ENCODE peak calls at places on chromosomes 13 and 19, in eight cellular contexts. B, G, N, F, Q, E, X and V are unnamed samples.

GRCh38 chr13:32362574-32362973 is 47.3 kb downstream of the BRCA2 start:
- DNase-seq in B (no peak), G (no peak), N (no peak), F (no peak), Q (no peak), E (no peak), X (no peak), V (no peak)

GRCh38 chr13:91142572-91142971 is 204.9 kb upstream of the MIR17HG start:
- DNase-seq in B (no peak), G (no peak), N (peak), F (no peak), Q (no peak), E (peak), X (no peak), V (peak)

GRCh38 chr13:78601124-78601885 is 2.0 kb downstream of the POU4F1 start:
- DNase-seq in B (peak), G (no peak), N (no peak), F (peak), Q (no peak), E (peak), X (no peak), V (peak)

GRCh38 chr13:49569993-49570689 is 15.2 kb downstream of the RCBTB1 start:
- DNase-seq in B (no peak), G (no peak), N (peak), F (no peak), Q (no peak), E (no peak), X (no peak), V (peak)

GRCh38 chr19:10044390-10044789 is 31.1 kb downstream of the RDH8 start:
- DNase-seq in B (no peak), G (peak), N (no peak), F (no peak), Q (no peak), E (no peak), X (peak), V (no peak)

GRCh38 chr19:11446652-11447301 is 11.3 kb downstream of the PRKCSH start:
- DNase-seq in B (peak), G (peak), N (peak), F (peak), Q (peak), E (peak), X (no peak), V (peak)

GRCh38 chr13:21639604-21640003 is 31.3 kb upstream of the FGF9 start:
- DNase-seq in B (no peak), G (no peak), N (no peak), F (peak), Q (no peak), E (no peak), X (no peak), V (no peak)

GRCh38 chr13:31012285-31013024 is 80.0 kb downstream of the TEX26 start:
- DNase-seq in B (peak), G (no peak), N (peak), F (peak), Q (no peak), E (no peak), X (no peak), V (peak)

GRCh38 chr19:10419646-10420443 is 493 bp upstream of the PDE4A start:
- DNase-seq in B (peak), G (peak), N (peak), F (peak), Q (peak), E (peak), X (peak), V (peak)

GRCh38 chr13:104256701-104257100 is 1190.5 kb upstream of the SLC10A2 start:
- DNase-seq in B (no peak), G (no peak), N (no peak), F (no peak), Q (no peak), E (no peak), X (no peak), V (no peak)

GRCh38 chr19:39987596-39987995 is 9.3 kb upstream of the ZNF546 start:
- DNase-seq in B (no peak), G (no peak), N (no peak), F (no peak), Q (no peak), E (no peak), X (no peak), V (no peak)

GRCh38 chr13:59392328-59392727 is 771.4 kb downstream of the DIAPH3 start:
- DNase-seq in B (no peak), G (no peak), N (no peak), F (no peak), Q (no peak), E (no peak), X (no peak), V (no peak)

GRCh38 chr19:42129399-42130253 is 2.6 kb downstream of the POU2F2 start:
- DNase-seq in B (no peak), G (peak), N (no peak), F (no peak), Q (peak), E (no peak), X (no peak), V (peak)

GRCh38 chr19:8149261-8150094 is at the start of gene FBN3:
- DNase-seq in B (peak), G (no peak), N (no peak), F (peak), Q (no peak), E (peak), X (no peak), V (no peak)

GRCh38 chr13:46327256-46327655 is 59.8 kb downstream of the RUBCNL start:
- DNase-seq in B (no peak), G (no peak), N (no peak), F (no peak), Q (no peak), E (no peak), X (no peak), V (no peak)

GRCh38 chr13:76597868-76598267 is 288.3 kb downstream of the KCTD12 start:
- DNase-seq in B (no peak), G (no peak), N (no peak), F (no peak), Q (no peak), E (no peak), X (no peak), V (no peak)

GRCh38 chr19:48925240-48925843 is 8.2 kb upstream of the DHDH start:
- DNase-seq in B (no peak), G (no peak), N (peak), F (no peak), Q (no peak), E (peak), X (peak), V (peak)

GRCh38 chr13:109968876-109969577 is 182.6 kb upstream of the IRS2 start:
- DNase-seq in B (no peak), G (no peak), N (no peak), F (no peak), Q (no peak), E (no peak), X (no peak), V (peak)

GRCh38 chr19:53792721-53793433 is 31.2 kb downstream of the NLRP12 start:
- DNase-seq in B (peak), G (peak), N (peak), F (peak), Q (peak), E (peak), X (peak), V (peak)

GRCh38 chr19:3025516-3025890 is 3.6 kb downstream of the TLE2 start:
- DNase-seq in B (no peak), G (no peak), N (no peak), F (no peak), Q (no peak), E (peak), X (no peak), V (no peak)

GRCh38 chr19:2846180-2846935 is 5.1 kb downstream of the ZNF555 start:
- DNase-seq in B (no peak), G (no peak), N (no peak), F (no peak), Q (no peak), E (no peak), X (no peak), V (no peak)

GRCh38 chr19:31586282-31586681 is 237.0 kb upstream of the TSHZ3 start:
- DNase-seq in B (no peak), G (no peak), N (no peak), F (no peak), Q (no peak), E (no peak), X (no peak), V (peak)

GRCh38 chr13:42707003-42707402 is 74.4 kb upstream of the FAM216B start:
- DNase-seq in B (no peak), G (no peak), N (no peak), F (no peak), Q (no peak), E (no peak), X (no peak), V (peak)

GRCh38 chr19:1882089-1882785 is 3.1 kb downstream of the ABHD17A start:
- DNase-seq in B (no peak), G (peak), N (no peak), F (peak), Q (no peak), E (no peak), X (no peak), V (no peak)

GRCh38 chr19:11041194-11041593 is 48.1 kb upstream of the LDLR start:
- DNase-seq in B (no peak), G (no peak), N (no peak), F (no peak), Q (no peak), E (no peak), X (no peak), V (no peak)

GRCh38 chr13:99856021-99856420 is 115.5 kb downstream of the ZIC5 start:
- DNase-seq in B (no peak), G (no peak), N (no peak), F (no peak), Q (no peak), E (no peak), X (no peak), V (no peak)

GRCh38 chr19:543912-544608 is at the start of gene GZMM:
- DNase-seq in B (no peak), G (no peak), N (no peak), F (no peak), Q (no peak), E (no peak), X (no peak), V (no peak)

GRCh38 chr19:38206006-38206745 is 17.8 kb downstream of the DPF1 start:
- DNase-seq in B (no peak), G (no peak), N (no peak), F (no peak), Q (no peak), E (no peak), X (no peak), V (no peak)

GRCh38 chr13:84524586-84524985 is 642.3 kb upstream of the SLITRK1 start:
- DNase-seq in B (no peak), G (no peak), N (no peak), F (no peak), Q (no peak), E (no peak), X (no peak), V (no peak)

GRCh38 chr19:3570619-3571018 is 2.1 kb upstream of the HMG20B start:
- DNase-seq in B (no peak), G (no peak), N (no peak), F (no peak), Q (no peak), E (no peak), X (no peak), V (no peak)

GRCh38 chr13:37701972-37702371 is 103.4 kb upstream of the POSTN start:
- DNase-seq in B (no peak), G (no peak), N (peak), F (no peak), Q (no peak), E (peak), X (no peak), V (peak)

GRCh38 chr13:85386424-85386823 is 412.8 kb downstream of the SLITRK6 start:
- DNase-seq in B (no peak), G (peak), N (no peak), F (peak), Q (no peak), E (no peak), X (no peak), V (no peak)

GRCh38 chr19:38057954-38058690 is 151.1 kb downstream of the SIPA1L3 start:
- DNase-seq in B (no peak), G (peak), N (peak), F (no peak), Q (no peak), E (peak), X (no peak), V (no peak)

DNA sequence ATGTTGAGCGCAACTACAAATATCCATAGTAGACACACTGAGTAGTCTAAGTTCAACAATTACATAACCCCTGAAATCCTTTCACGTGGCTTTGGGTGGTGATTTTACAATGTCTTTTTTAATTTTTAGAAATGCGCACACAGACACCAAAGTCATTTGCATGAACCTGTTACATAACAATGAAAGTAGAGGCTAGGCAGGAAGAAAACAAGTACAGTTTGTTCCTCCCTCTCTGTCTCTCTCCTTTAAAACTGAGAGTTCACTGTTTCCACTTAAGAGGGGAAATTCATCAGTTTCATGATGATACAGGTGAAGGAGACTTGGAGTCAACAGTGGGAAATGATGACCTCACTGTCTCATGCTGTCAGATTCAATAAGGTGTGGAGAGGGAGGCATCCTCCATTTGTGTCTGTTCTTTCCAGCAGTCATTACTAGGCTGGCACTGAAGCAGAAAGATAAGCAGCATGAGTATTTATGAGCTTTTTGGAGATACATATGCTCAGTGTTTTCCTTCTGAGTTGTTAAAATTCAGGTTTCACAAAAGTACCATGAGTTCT is 201.8 kb downstream of the LHFPL6 start:
- DNase-seq in B (no peak), G (no peak), N (no peak), F (no peak), Q (no peak), E (no peak), X (no peak), V (no peak)
- H3K4me2 ChIP-seq in B (peak), G (no peak), N (no peak), F (no peak), Q (no peak), E (no peak), X (no peak), V (no peak)

GRCh38 chr13:43804461-43805070 is 17.8 kb upstream of the ENOX1 start:
- DNase-seq in B (peak), G (peak), N (peak), F (peak), Q (peak), E (peak), X (peak), V (peak)
- TF ChIP-seq EZH2phosphoT487 in B (no peak), G (no peak), N (no peak), F (no peak), Q (no peak), E (no peak), X (no peak), V (no peak)

GRCh38 chr19:44593294-44593693 is 20.1 kb upstream of the IGSF23 start:
- DNase-seq in B (no peak), G (no peak), N (no peak), F (no peak), Q (no peak), E (no peak), X (no peak), V (no peak)
- H3K4me2 ChIP-seq in B (no peak), G (no peak), N (no peak), F (no peak), Q (no peak), E (no peak), X (no peak), V (no peak)

GRCh38 chr13:93755341-93755740 is 528.7 kb downstream of the GPC6 start:
- DNase-seq in B (no peak), G (no peak), N (no peak), F (no peak), Q (no peak), E (no peak), X (no peak), V (no peak)

GRCh38 chr13:93762703-93763102 is 536.1 kb downstream of the GPC6 start:
- DNase-seq in B (no peak), G (no peak), N (no peak), F (no peak), Q (no peak), E (no peak), X (no peak), V (no peak)

GRCh38 chr13:93753639-93754038 is 527.0 kb downstream of the GPC6 start:
- DNase-seq in B (no peak), G (no peak), N (no peak), F (no peak), Q (no peak), E (no peak), X (no peak), V (no peak)

GRCh38 chr13:93758575-93758974 is 532.0 kb downstream of the GPC6 start:
- DNase-seq in B (no peak), G (no peak), N (peak), F (no peak), Q (no peak), E (no peak), X (no peak), V (peak)
- TF ChIP-seq EZH2phosphoT487 in B (no peak), G (no peak), N (no peak), F (no peak), Q (no peak), E (no peak), X (no peak), V (no peak)

GRCh38 chr19:5352229-5352763 is 11.7 kb upstream of the PTPRS start:
- DNase-seq in B (peak), G (no peak), N (peak), F (peak), Q (no peak), E (no peak), X (peak), V (peak)
- H3K4me2 ChIP-seq in B (no peak), G (no peak), N (no peak), F (peak), Q (no peak), E (no peak), X (peak), V (no peak)

GRCh38 chr13:66958611-66959010 is 271.5 kb downstream of the PCDH9 start:
- DNase-seq in B (no peak), G (no peak), N (no peak), F (no peak), Q (no peak), E (no peak), X (no peak), V (no peak)
- TF ChIP-seq EZH2phosphoT487 in B (no peak), G (no peak), N (no peak), F (no peak), Q (no peak), E (no peak), X (no peak), V (no peak)

GRCh38 chr13:105599477-105600037 is 935.9 kb downstream of the EFNB2 start:
- DNase-seq in B (no peak), G (no peak), N (no peak), F (no peak), Q (no peak), E (no peak), X (no peak), V (no peak)
- H3K4me2 ChIP-seq in B (no peak), G (no peak), N (no peak), F (no peak), Q (no peak), E (no peak), X (no peak), V (no peak)